ENCODE peak calls at places on chromosomes 1 and 21, in six cellular contexts. Q is left ventricle myocardium inferior, E is HepG2, M is astrocyte, C is HAP-1, W is breast epithelium. F is an unnamed sample.

GRCh38 chr1:89310976-89311375 is 38.3 kb upstream of the GBP5 start:
- DNase-seq in Q (no peak), M (no peak), W (no peak), C (no peak), E (no peak), F (no peak)

GRCh38 chr1:211951856-211952255 is 83.5 kb downstream of the INTS7 start:
- DNase-seq in M (peak; percentile 56), E (peak; percentile 43), C (no peak), W (no peak), Q (no peak), F (no peak)

GRCh38 chr1:205450448-205450847 is 5.4 kb downstream of the BLACAT1 start:
- DNase-seq in M (no peak), C (no peak), W (no peak), E (peak; percentile 68), Q (no peak), F (no peak)

GRCh38 chr21:35063428-35064172 is 14.5 kb upstream of the RUNX1 start:
- DNase-seq in M (no peak), Q (no peak), E (no peak), W (no peak), C (no peak), F (no peak)

GRCh38 chr1:27071049-27071416 is 58.4 kb upstream of the TENT5B start:
- DNase-seq in E (no peak), C (no peak), W (no peak), M (no peak), Q (no peak), F (peak; percentile 15)

GRCh38 chr1:17363351-17363750 is 8.6 kb upstream of the PADI6 start:
- DNase-seq in Q (no peak), E (no peak), W (no peak), C (no peak), M (no peak), F (no peak)

GRCh38 chr1:198560093-198560638 is 19.7 kb upstream of the ATP6V1G3 start:
- DNase-seq in E (no peak), W (no peak), Q (no peak), C (no peak), M (peak; percentile 18), F (no peak)

GRCh38 chr1:45304311-45305081 is 22.2 kb upstream of the HPDL start:
- DNase-seq in E (peak; percentile 47), M (no peak), W (no peak), Q (no peak), C (peak; percentile 30), F (peak; percentile 22)

GRCh38 chr1:2642131-2642559 is 9.3 kb upstream of the MMEL1 start:
- DNase-seq in C (no peak), M (no peak), W (no peak), Q (no peak), E (no peak), F (no peak)

GRCh38 chr1:225468270-225469020 is 40.6 kb upstream of the LBR start:
- DNase-seq in M (no peak), C (no peak), E (no peak), W (no peak), Q (no peak), F (no peak)

GRCh38 chr1:230211436-230212145 is 144.6 kb downstream of the GALNT2 start:
- DNase-seq in C (no peak), Q (no peak), E (no peak), M (no peak), W (no peak), F (no peak)

GRCh38 chr1:230208619-230209261 is 141.7 kb downstream of the GALNT2 start:
- DNase-seq in Q (no peak), W (no peak), E (no peak), C (no peak), M (no peak), F (no peak)

GRCh38 chr1:230212405-230212936 is 145.4 kb downstream of the GALNT2 start:
- DNase-seq in C (no peak), Q (no peak), W (no peak), M (no peak), E (no peak), F (no peak)

GRCh38 chr1:230210326-230210978 is 143.4 kb downstream of the GALNT2 start:
- DNase-seq in Q (no peak), W (no peak), C (no peak), M (peak; percentile 65), E (no peak), F (no peak)

GRCh38 chr1:230210979-230211336 is 143.9 kb downstream of the GALNT2 start:
- DNase-seq in Q (peak; percentile 41), E (no peak), C (no peak), W (no peak), M (no peak), F (no peak)
- H3K4me1 ChIP-seq in Q (peaks cover 73% of the 10 kb centered on the region), E (peaks cover 16% of the 10 kb centered on the region), C (no peaks in the 10 kb centered on the region), W (peaks cover 5% of the 10 kb centered on the region), M (peaks cover 32% of the 10 kb centered on the region), F (peaks cover 82% of the 10 kb centered on the region)

DNA sequence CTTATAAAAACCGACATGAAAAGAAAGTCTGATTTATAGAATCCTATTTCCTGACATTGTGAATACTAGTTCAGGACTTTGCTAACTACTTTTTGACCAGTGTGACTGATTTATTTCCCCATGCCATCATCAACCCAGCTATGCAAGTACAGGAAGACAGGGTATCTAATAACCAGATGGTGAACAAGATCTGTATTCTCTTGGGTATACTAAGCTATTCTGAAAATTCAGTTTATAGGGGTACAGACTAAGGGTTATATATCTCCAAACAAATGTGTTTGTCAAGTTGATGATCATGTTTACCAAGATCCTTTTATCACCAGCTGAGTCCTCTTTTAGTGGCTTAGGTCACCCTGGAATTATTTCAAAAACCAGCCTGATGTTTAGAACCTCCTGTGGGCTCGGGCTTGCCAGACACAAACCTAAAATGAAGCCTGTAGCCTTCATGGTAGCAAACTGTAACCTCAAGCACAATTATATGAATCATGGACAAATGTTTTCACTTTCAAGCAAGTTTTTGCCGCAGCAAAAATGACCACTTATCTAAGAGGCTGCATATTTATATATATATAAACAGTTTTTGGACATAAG is 185.1 kb downstream of the FGGY start:
- DNase-seq in W (no peak), M (no peak), E (no peak), C (no peak), Q (no peak), F (no peak)
- H3K4me1 ChIP-seq in W (no peaks in the 10 kb centered on the region), M (peaks cover 7% of the 10 kb centered on the region), E (peaks cover 20% of the 10 kb centered on the region), C (no peaks in the 10 kb centered on the region), Q (peaks cover 18% of the 10 kb centered on the region), F (peaks cover 37% of the 10 kb centered on the region)

DNA sequence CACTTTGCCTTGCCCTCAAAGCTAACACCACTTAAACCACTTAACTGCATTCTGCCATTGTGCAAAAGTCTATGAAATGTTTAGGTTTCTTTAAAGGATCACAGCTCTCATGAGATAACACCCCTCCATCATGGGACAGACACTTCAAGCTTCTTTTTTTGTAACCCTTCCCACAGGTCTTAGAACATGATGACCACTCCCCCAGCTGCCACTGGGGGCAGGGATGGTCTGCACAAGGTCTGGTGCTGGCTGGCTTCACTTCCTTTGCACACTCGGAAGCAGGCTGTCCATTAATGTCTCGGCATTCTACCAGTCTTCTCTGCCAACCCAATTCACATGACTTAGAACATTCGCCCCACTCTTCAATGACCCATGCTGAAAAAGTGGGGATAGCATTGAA is 7.7 kb downstream of the ADAMTS1 start:
- DNase-seq in W (no peak), C (no peak), M (no peak), E (no peak), Q (no peak), F (no peak)
- H3K4me1 ChIP-seq in W (no peaks in the 10 kb centered on the region), C (peaks cover 4% of the 10 kb centered on the region), M (peaks cover 16% of the 10 kb centered on the region), E (no peaks in the 10 kb centered on the region), Q (peaks cover 67% of the 10 kb centered on the region), F (peaks cover 49% of the 10 kb centered on the region)

GRCh38 chr1:165899461-165899941 is 72.1 kb downstream of the UCK2 start:
- DNase-seq in Q (no peak), E (no peak), C (no peak), W (no peak), M (peak; percentile 62), F (no peak)
- H3K4me1 ChIP-seq in Q (peaks cover 76% of the 10 kb centered on the region), E (peaks cover 56% of the 10 kb centered on the region), C (no peaks in the 10 kb centered on the region), W (peaks cover 17% of the 10 kb centered on the region), M (peaks cover 75% of the 10 kb centered on the region), F (peaks cover 65% of the 10 kb centered on the region)

GRCh38 chr1:246428542-246429308 is 78.4 kb downstream of the SMYD3 start:
- DNase-seq in C (no peak), Q (no peak), M (peak; percentile 99), W (no peak), E (no peak), F (no peak)
- H3K4me1 ChIP-seq in C (no peaks in the 10 kb centered on the region), Q (no peaks in the 10 kb centered on the region), M (peaks cover 13% of the 10 kb centered on the region), W (no peaks in the 10 kb centered on the region), E (peaks cover 11% of the 10 kb centered on the region), F (no peaks in the 10 kb centered on the region)

F was measured in heart right ventricle.